ENCODE peak calls at places on chromosomes 6 and 20, in four cellular contexts. A, W, M and F are unnamed samples. For H3K4me1, the result is how much of the 10 kb centered on the place peaks cover.

GRCh38 chr6:166168616-166169548 is 1.2 kb upstream of the TBXT start:
- DNase-seq in A (no peak), W (no peak), M (no peak), F (no peak)

GRCh38 chr6:108968325-108968724 is 120.1 kb downstream of the ARMC2 start:
- DNase-seq in A (no peak), W (no peak), M (no peak), F (no peak)

GRCh38 chr6:139690007-139690406 is 315.6 kb upstream of the CITED2 start:
- DNase-seq in A (no peak), W (no peak), M (no peak), F (no peak)

GRCh38 chr6:33317418-33317667 is 201 bp downstream of the ZBTB22 start:
- DNase-seq in A (peak), W (peak), M (no peak), F (peak)

GRCh38 chr6:139500977-139501376 is 126.5 kb upstream of the CITED2 start:
- DNase-seq in A (no peak), W (no peak), M (peak), F (no peak)

GRCh38 chr6:137901454-137901853 is 34.4 kb downstream of the TNFAIP3 start:
- DNase-seq in A (no peak), W (no peak), M (peak), F (no peak)

GRCh38 chr6:55825402-55826051 is 49.9 kb downstream of the BMP5 start:
- DNase-seq in A (peak), W (no peak), M (no peak), F (peak)

GRCh38 chr6:20686142-20686541 is 151.9 kb downstream of the CDKAL1 start:
- DNase-seq in A (no peak), W (no peak), M (no peak), F (no peak)

GRCh38 chr6:111832833-111833418 is 40.3 kb downstream of the FYN start:
- DNase-seq in A (no peak), W (no peak), M (no peak), F (no peak)

GRCh38 chr6:44260451-44261297 is 3.3 kb upstream of the SLC35B2 start:
- DNase-seq in A (no peak), W (no peak), M (no peak), F (no peak)

GRCh38 chr6:53829698-53830221 is 35.0 kb downstream of the LRRC1 start:
- DNase-seq in A (no peak), W (no peak), M (peak), F (no peak)

GRCh38 chr6:42783876-42784738 is 2.3 kb downstream of the BICRAL start:
- DNase-seq in A (no peak), W (peak), M (no peak), F (no peak)

GRCh38 chr6:21893778-21894177 is 300.2 kb downstream of the SOX4 start:
- DNase-seq in A (no peak), W (no peak), M (no peak), F (no peak)

GRCh38 chr6:41530476-41530875 is 15.7 kb upstream of the FOXP4 start:
- DNase-seq in A (no peak), W (no peak), M (no peak), F (no peak)

GRCh38 chr6:122401104-122401503 is 1.7 kb downstream of the HSF2 start:
- DNase-seq in A (no peak), W (no peak), M (no peak), F (no peak)

GRCh38 chr6:4608361-4609115 is 167.7 kb upstream of the CDYL start:
- DNase-seq in A (no peak), W (no peak), M (no peak), F (no peak)

GRCh38 chr6:56902551-56903464 is 52.1 kb upstream of the BEND6 start:
- DNase-seq in A (peak), W (peak), M (peak), F (peak)

GRCh38 chr20:24972341-24972740 is 20.2 kb downstream of the APMAP start:
- DNase-seq in A (no peak), W (no peak), M (no peak), F (no peak)

GRCh38 chr20:431012-431904 is 23.2 kb downstream of the RBCK1 start:
- DNase-seq in A (peak), W (peak), M (peak), F (peak)

GRCh38 chr6:45115696-45116095 is 212.4 kb upstream of the RUNX2 start:
- DNase-seq in A (no peak), W (no peak), M (no peak), F (no peak)

GRCh38 chr6:19849736-19850135 is 12.6 kb downstream of the ID4 start:
- DNase-seq in A (no peak), W (no peak), M (no peak), F (no peak)

GRCh38 chr6:138572200-138572875 is 73.0 kb upstream of the NHSL1 start:
- DNase-seq in A (peak), W (no peak), M (peak), F (peak)

GRCh38 chr6:72617721-72618120 is 4.1 kb upstream of the KCNQ5 start:
- DNase-seq in A (no peak), W (no peak), M (no peak), F (no peak)

GRCh38 chr6:119348308-119349040 is 1.1 kb downstream of the MAN1A1 start:
- DNase-seq in A (peak), W (peak), M (peak), F (peak)

GRCh38 chr20:53848304-53848703 is 222.1 kb downstream of the BCAS1 start:
- DNase-seq in A (no peak), W (no peak), M (no peak), F (no peak)

GRCh38 chr20:53847118-53847842 is 223.1 kb downstream of the BCAS1 start:
- DNase-seq in A (no peak), W (no peak), M (no peak), F (no peak)

GRCh38 chr20:53845980-53846379 is 224.4 kb downstream of the BCAS1 start:
- DNase-seq in A (no peak), W (no peak), M (no peak), F (no peak)

GRCh38 chr20:53847843-53848185 is 222.6 kb downstream of the BCAS1 start:
- DNase-seq in A (no peak), W (no peak), M (no peak), F (no peak)

GRCh38 chr20:53846640-53847039 is 223.8 kb downstream of the BCAS1 start:
- DNase-seq in A (no peak), W (no peak), M (no peak), F (no peak)
- H3K4me1 ChIP-seq in A (under half), W (under half), M (under half), F (under half)

GRCh38 chr6:158663465-158664167 is 13.8 kb downstream of the SYTL3 start:
- DNase-seq in A (no peak), W (no peak), M (no peak), F (no peak)
- H3K27ac ChIP-seq in A (peak), W (no peak), M (no peak), F (no peak)

DNA sequence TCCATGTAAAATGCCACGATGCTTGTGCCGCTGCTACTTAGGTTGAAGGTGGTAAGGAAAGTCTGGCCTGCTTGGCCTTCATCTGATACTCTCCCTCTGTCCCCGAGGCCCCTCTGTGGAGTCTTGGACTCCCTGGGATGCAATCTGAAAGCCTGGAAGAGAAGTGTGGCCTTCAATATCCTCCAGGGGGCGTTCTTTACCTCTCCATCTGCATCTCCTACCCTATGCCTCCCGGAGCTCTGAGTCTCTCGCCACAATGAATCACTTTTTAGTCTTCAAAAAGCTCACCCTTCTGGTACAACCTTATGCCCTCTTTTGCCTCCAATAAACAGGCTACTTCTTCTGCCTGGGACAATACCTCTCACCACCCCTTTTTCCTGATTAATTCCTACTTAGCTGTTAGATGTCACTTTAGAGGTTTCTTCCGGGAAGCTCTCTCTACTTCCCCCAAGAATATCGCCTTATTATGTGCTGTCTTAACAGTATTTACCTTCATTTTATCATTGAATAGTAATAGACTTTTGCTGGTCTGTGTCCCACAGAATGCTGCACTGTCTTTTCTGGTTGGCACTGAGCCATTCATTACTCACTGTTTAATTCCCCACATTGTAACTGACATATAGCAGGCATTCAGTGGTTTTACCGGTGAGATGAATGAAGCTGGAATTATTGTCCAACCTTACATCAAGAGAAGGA is 13.9 kb upstream of the ATG5 start:
- DNase-seq in A (peak), W (peak), M (peak), F (peak)
- H3K4me3 ChIP-seq in A (no peak), W (no peak), M (no peak), F (no peak)

DNA sequence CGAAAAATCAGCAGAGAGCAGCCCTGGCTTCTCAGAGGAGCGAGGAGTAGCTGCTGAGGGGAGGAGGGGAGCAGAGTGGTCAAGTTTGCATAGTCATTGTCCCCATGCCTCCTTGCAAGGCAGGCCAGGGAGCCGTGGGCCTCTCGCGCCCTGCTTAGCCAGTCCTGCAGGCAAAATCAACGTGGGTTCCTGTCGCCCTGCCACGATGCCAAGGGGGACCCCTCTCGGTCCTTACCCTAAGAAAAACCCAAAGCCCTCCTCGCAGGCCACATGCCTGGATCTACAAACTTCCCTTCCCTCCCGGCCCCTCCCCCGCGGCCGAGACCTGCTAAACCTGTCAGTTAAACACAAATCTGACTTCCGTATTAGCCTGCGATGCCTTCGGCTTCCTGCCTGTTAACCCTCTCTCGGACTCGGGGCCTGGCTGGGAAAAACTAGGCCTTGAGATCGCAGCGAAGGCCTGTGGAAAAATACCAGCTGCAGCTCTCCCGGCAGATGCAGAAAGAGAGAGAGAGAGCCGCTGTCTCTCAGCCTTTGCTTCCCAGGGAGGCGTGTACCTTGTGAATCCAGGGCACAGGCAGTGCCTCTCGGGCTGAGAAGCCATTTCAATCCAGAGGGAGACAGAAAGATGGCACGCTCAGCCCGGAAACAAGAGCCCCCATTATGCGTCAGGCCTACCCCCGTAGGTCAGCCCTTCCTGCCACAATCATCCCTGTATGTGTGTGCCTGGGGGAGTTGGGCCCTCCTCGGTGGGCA is 975 bp upstream of the ZMYND8 start:
- DNase-seq in A (peak), W (peak), M (peak), F (peak)
- H3K4me1 ChIP-seq in A (half or more), W (under half), M (half or more), F (half or more)

GRCh38 chr20:38581013-38581412 is at the start of gene ADIG:
- DNase-seq in A (peak), W (no peak), M (no peak), F (no peak)

GRCh38 chr20:38583306-38583705 is 2.3 kb downstream of the ADIG start:
- DNase-seq in A (no peak), W (no peak), M (no peak), F (no peak)

GRCh38 chr20:38579921-38580320 is 1.1 kb upstream of the ADIG start:
- DNase-seq in A (no peak), W (no peak), M (no peak), F (no peak)

GRCh38 chr20:38579219-38579618 is 1.8 kb upstream of the ADIG start:
- DNase-seq in A (peak), W (no peak), M (no peak), F (no peak)

GRCh38 chr20:38581830-38582358 is 897 bp downstream of the ADIG start:
- DNase-seq in A (no peak), W (no peak), M (no peak), F (no peak)
- H3K27ac ChIP-seq in A (no peak), W (no peak), M (no peak), F (no peak)

GRCh38 chr20:37096415-37097039 is 730 bp upstream of the RBL1 start:
- DNase-seq in A (no peak), W (no peak), M (no peak), F (peak)

GRCh38 chr20:37090357-37090871 is 5.4 kb downstream of the RBL1 start:
- DNase-seq in A (no peak), W (no peak), M (no peak), F (no peak)

GRCh38 chr20:37095609-37096414 is at the start of gene RBL1:
- DNase-seq in A (peak), W (peak), M (peak), F (peak)

GRCh38 chr20:37095108-37095608 is 639 bp downstream of the RBL1 start:
- DNase-seq in A (no peak), W (peak), M (peak), F (no peak)
- H3K4me3 ChIP-seq in A (peak), W (peak), M (peak), F (peak)

DNA sequence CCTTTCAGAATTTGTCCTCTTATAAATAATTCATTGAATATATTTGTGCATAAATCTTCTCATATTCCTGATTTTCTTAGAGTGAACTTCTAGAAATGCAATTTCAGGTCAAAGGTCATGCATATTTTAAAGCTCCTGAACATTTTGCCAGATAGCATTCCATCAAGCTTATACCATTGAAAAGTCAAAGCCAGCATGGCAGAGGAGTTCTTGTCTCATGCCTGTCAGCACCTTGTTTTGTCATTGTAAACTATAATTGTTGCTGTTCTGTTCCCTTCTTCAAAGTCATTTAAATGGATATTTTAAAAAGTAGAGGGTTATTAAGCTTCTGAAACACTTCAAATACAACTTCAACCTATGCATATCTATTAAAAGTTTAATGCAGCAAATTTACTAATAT is 170.6 kb downstream of the EYA4 start:
- DNase-seq in A (no peak), W (no peak), M (no peak), F (no peak)
- H3K4me1 ChIP-seq in A (under half), W (under half), M (under half), F (under half)